ENCODE peak calls at places on chromosomes 13 and 19, in six cellular contexts. N is breast epithelium, T is endothelial cell of umbilical vein, X is left lung, K is body of pancreas, U is astrocyte. I is an unnamed sample.

GRCh38 chr13:94209110-94209509 is 270.4 kb downstream of the DCT start:
- DNase-seq in N (no peak), T (no peak), X (no peak), K (no peak), U (no peak), I (no peak)

GRCh38 chr19:50460161-50460765 is 16.0 kb upstream of the EMC10 start:
- DNase-seq in N (no peak), T (no peak), X (peak), K (no peak), U (peak), I (no peak)

GRCh38 chr19:37997911-37998344 is 90.9 kb downstream of the SIPA1L3 start:
- DNase-seq in N (no peak), T (peak), X (no peak), K (no peak), U (peak), I (no peak)

GRCh38 chr13:79566118-79566517 is 85.2 kb downstream of the NDFIP2 start:
- DNase-seq in N (no peak), T (no peak), X (no peak), K (no peak), U (no peak), I (no peak)

GRCh38 chr19:19543101-19543500 is 5.0 kb downstream of the CILP2 start:
- DNase-seq in N (no peak), T (no peak), X (no peak), K (no peak), U (no peak), I (no peak)

GRCh38 chr19:14686411-14686810 is 3.4 kb upstream of the ZNF333 start:
- DNase-seq in N (no peak), T (peak), X (no peak), K (no peak), U (no peak), I (no peak)

GRCh38 chr13:75736132-75736531 is 100.0 kb downstream of the LMO7 start:
- DNase-seq in N (no peak), T (no peak), X (no peak), K (no peak), U (no peak), I (no peak)

GRCh38 chr13:30618186-30618937 is 642 bp downstream of the USPL1 start:
- DNase-seq in N (no peak), T (peak), X (peak), K (no peak), U (no peak), I (no peak)

GRCh38 chr13:112774448-112774792 is 84.6 kb downstream of the ATP11A start:
- DNase-seq in N (no peak), T (no peak), X (no peak), K (no peak), U (no peak), I (no peak)

GRCh38 chr19:47273313-47274070 is 1.2 kb upstream of the INAFM1 start:
- DNase-seq in N (peak), T (peak), X (peak), K (peak), U (peak), I (peak)

GRCh38 chr13:107450931-107451330 is 764.4 kb downstream of the LIG4 start:
- DNase-seq in N (no peak), T (peak), X (peak), K (no peak), U (peak), I (no peak)

GRCh38 chr19:14375055-14375581 is 6.1 kb upstream of the ADGRE5 start:
- DNase-seq in N (no peak), T (no peak), X (peak), K (peak), U (no peak), I (no peak)

GRCh38 chr13:87696458-87696857 is 25.3 kb downstream of the SLITRK5 start:
- DNase-seq in N (no peak), T (no peak), X (no peak), K (no peak), U (no peak), I (no peak)

GRCh38 chr13:49454388-49455015 is 10.4 kb downstream of the SETDB2 start:
- DNase-seq in N (no peak), T (no peak), X (no peak), K (no peak), U (peak), I (no peak)

GRCh38 chr13:23330356-23330755 is 103.1 kb downstream of the SACS start:
- DNase-seq in N (no peak), T (no peak), X (no peak), K (no peak), U (peak), I (peak)

GRCh38 chr13:31970237-31970930 is 61.2 kb upstream of the FRY start:
- DNase-seq in N (no peak), T (no peak), X (no peak), K (no peak), U (peak), I (no peak)

GRCh38 chr13:89925107-89925506 is 1422.4 kb upstream of the MIR17HG start:
- DNase-seq in N (no peak), T (peak), X (no peak), K (no peak), U (peak), I (peak)

GRCh38 chr19:1527650-1528309 is 3.9 kb downstream of the PLK5 start:
- DNase-seq in N (no peak), T (no peak), X (peak), K (no peak), U (no peak), I (no peak)

GRCh38 chr19:46080561-46080960 is 39.8 kb upstream of the IGFL4 start:
- DNase-seq in N (no peak), T (no peak), X (no peak), K (peak), U (peak), I (no peak)

GRCh38 chr13:106415971-106416370 is 119.5 kb downstream of the EFNB2 start:
- DNase-seq in N (no peak), T (no peak), X (no peak), K (no peak), U (no peak), I (no peak)
- H3K27ac ChIP-seq in N (no peak), T (no peak), X (no peak), K (no peak), U (no peak), I (no peak)

DNA sequence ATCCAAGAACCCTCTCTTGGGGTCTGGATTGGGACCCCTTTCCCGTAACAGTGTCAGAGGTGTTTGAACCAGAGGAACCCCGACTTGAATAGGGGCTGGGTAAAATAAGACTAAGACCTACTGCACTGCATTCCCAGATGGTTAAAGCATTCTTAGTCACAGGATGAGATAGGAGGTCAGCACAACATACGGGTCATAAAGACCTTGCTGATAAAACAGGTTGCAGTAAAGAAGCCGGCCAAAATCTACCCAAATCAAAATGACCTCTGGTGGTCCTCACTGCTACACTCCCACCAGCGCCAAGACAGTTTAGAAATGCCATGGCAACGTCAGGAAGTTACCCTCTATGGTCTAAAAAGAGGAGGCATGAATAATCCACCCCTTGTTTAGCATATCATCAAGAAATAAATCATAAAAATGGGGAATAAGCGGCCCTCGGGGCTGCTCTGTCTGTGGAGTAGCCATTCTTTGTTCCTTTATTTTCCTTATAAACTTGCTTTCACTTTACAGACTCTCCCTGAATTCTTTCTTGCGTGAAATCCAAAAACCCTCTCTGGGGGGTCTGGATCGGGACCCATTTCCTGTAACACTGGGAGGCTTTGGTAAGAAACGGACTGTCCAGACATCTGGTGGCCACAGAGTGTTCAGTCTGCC is 4.4 kb upstream of the SIN3B start:
- DNase-seq in N (no peak), T (peak), X (no peak), K (no peak), U (peak), I (no peak)
- H3K27ac ChIP-seq in N (peak), T (no peak), X (peak), K (no peak), U (peak), I (no peak)

GRCh38 chr13:98429531-98429930 is 147.4 kb downstream of the STK24 start:
- DNase-seq in N (no peak), T (no peak), X (no peak), K (no peak), U (no peak), I (no peak)

GRCh38 chr13:98429081-98429480 is 147.8 kb downstream of the STK24 start:
- DNase-seq in N (no peak), T (no peak), X (no peak), K (no peak), U (no peak), I (no peak)

GRCh38 chr13:98428256-98428966 is 148.5 kb downstream of the STK24 start:
- DNase-seq in N (no peak), T (no peak), X (no peak), K (no peak), U (no peak), I (no peak)

GRCh38 chr13:98429977-98430785 is 146.7 kb downstream of the STK24 start:
- DNase-seq in N (no peak), T (no peak), X (no peak), K (no peak), U (peak), I (no peak)

GRCh38 chr13:98427331-98427995 is 149.4 kb downstream of the STK24 start:
- DNase-seq in N (no peak), T (no peak), X (no peak), K (no peak), U (no peak), I (no peak)
- H3K27ac ChIP-seq in N (no peak), T (no peak), X (no peak), K (no peak), U (no peak), I (no peak)

GRCh38 chr13:38223093-38223492 is 126.6 kb upstream of the UFM1 start:
- DNase-seq in N (no peak), T (peak), X (no peak), K (no peak), U (peak), I (no peak)

GRCh38 chr13:38228322-38228721 is 121.3 kb upstream of the UFM1 start:
- DNase-seq in N (no peak), T (no peak), X (no peak), K (no peak), U (no peak), I (no peak)

DNA sequence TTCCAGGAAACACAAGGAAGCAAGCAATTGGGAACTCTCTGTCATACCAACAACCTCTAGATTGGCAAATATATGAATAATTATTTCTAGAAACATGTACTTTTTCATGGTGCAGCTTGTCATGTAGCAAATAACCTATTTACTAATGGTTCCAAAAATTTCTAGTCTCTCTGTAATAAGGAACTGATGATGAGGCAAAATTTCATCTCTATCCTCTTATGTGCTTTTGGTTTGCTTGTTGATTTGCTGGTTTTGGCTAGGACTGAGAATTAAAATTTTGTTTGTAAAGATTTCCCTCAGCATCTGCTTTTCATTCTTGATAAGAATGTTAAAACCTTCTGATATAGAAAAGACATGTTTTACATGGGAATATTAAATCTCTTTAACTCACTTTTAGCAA is 123.2 kb upstream of the UFM1 start:
- DNase-seq in N (no peak), T (no peak), X (no peak), K (no peak), U (no peak), I (no peak)
- H3K27ac ChIP-seq in N (no peak), T (no peak), X (no peak), K (no peak), U (no peak), I (no peak)

DNA sequence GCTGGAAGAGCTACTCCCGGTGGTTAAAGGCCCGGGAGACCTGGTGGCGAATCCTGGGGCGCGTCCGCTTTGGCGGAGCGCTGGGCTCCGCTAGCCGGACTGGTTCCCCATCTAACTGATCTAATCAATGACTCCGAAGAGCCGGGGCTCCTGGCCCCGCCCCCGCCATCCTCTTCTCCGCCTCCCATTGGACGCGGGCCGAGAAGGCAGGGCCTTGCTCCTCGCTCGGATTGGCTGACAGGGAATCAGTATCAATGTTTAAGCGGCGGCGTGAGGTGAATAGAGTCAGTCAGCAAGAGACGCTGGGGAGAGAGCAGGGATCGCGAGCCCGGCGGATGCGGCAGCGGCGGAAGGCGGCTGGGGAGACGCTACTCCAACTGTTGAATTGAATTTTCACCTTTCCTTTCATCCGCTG is 1.7 kb upstream of the PCDH17 start:
- DNase-seq in N (peak), T (peak), X (peak), K (peak), U (peak), I (peak)
- H3K27ac ChIP-seq in N (no peak), T (no peak), X (peak), K (no peak), U (no peak), I (peak)

GRCh38 chr19:4357095-4357797 is 13.9 kb downstream of the MPND start:
- DNase-seq in N (no peak), T (no peak), X (no peak), K (no peak), U (no peak), I (no peak)
- H3K27ac ChIP-seq in N (no peak), T (no peak), X (no peak), K (no peak), U (no peak), I (peak)

DNA sequence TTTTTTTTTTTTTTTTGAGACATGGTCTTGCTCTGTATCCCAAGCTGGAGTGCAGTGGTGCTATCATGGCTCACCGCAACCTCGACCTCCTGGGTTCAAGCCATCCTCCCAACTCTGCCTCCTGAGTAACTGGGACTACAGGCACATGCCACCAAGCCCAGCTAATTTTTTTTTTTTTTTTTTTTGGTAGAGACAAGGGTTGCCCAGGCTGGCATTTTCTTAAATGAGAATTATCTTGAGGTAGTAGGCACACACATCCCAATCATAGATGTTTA is 68.5 kb upstream of the GPR183 start:
- DNase-seq in N (no peak), T (no peak), X (no peak), K (no peak), U (no peak), I (no peak)
- H3K27ac ChIP-seq in N (no peak), T (no peak), X (no peak), K (no peak), U (no peak), I (no peak)

I was measured in substantia nigra.